ENCODE peak calls at places on chromosomes 12 and 14, in eight cellular contexts. One of them, this sample, is unnamed.

GRCh38 chr14:54447231-54447692 is 6.1 kb upstream of the CNIH1 start:
- DNase-seq in BJ: no peak
- DNase-seq in MM.1S: no peak
- DNase-seq in AG04449: no peak
- DNase-seq in WTC11: no peak
- DNase-seq in activated CD8-positive, alpha-beta T cell treated with anti-CD3 and anti-CD28 coated beads, Interleukin-2, amount 10 ng/mL, durations not matched to agents 7 days and 5 days: no peak
- DNase-seq in bronchial epithelial cell: peak; percentile 92
- DNase-seq in CD4-positive, CD25-positive, alpha-beta regulatory T cell: no peak
- DNase-seq in this sample: no peak

GRCh38 chr12:101066489-101066888 is 143.5 kb downstream of the SLC5A8 start:
- DNase-seq in BJ: no peak
- DNase-seq in WTC11: no peak
- DNase-seq in activated CD8-positive, alpha-beta T cell treated with anti-CD3 and anti-CD28 coated beads, Interleukin-2, amount 10 ng/mL, durations not matched to agents 7 days and 5 days: no peak
- DNase-seq in MM.1S: no peak
- DNase-seq in bronchial epithelial cell: no peak
- DNase-seq in CD4-positive, CD25-positive, alpha-beta regulatory T cell: no peak
- DNase-seq in AG04449: no peak
- DNase-seq in this sample: no peak

GRCh38 chr14:106023411-106023810 is 497.0 kb downstream of the TMEM121 start:
- DNase-seq in activated CD8-positive, alpha-beta T cell treated with anti-CD3 and anti-CD28 coated beads, Interleukin-2, amount 10 ng/mL, durations not matched to agents 7 days and 5 days: no peak
- DNase-seq in BJ: no peak
- DNase-seq in WTC11: no peak
- DNase-seq in MM.1S: no peak
- DNase-seq in AG04449: no peak
- DNase-seq in bronchial epithelial cell: no peak
- DNase-seq in CD4-positive, CD25-positive, alpha-beta regulatory T cell: no peak
- DNase-seq in this sample: no peak

GRCh38 chr14:104927432-104927816 is 2.7 kb downstream of the PLD4 start:
- DNase-seq in WTC11: peak; percentile 14
- DNase-seq in activated CD8-positive, alpha-beta T cell treated with anti-CD3 and anti-CD28 coated beads, Interleukin-2, amount 10 ng/mL, durations not matched to agents 7 days and 5 days: no peak
- DNase-seq in bronchial epithelial cell: no peak
- DNase-seq in AG04449: no peak
- DNase-seq in MM.1S: no peak
- DNase-seq in BJ: no peak
- DNase-seq in CD4-positive, CD25-positive, alpha-beta regulatory T cell: no peak
- DNase-seq in this sample: no peak

GRCh38 chr14:32618991-32619390 is 289.9 kb downstream of the AKAP6 start:
- DNase-seq in WTC11: no peak
- DNase-seq in bronchial epithelial cell: no peak
- DNase-seq in activated CD8-positive, alpha-beta T cell treated with anti-CD3 and anti-CD28 coated beads, Interleukin-2, amount 10 ng/mL, durations not matched to agents 7 days and 5 days: no peak
- DNase-seq in AG04449: no peak
- DNase-seq in CD4-positive, CD25-positive, alpha-beta regulatory T cell: no peak
- DNase-seq in BJ: no peak
- DNase-seq in MM.1S: no peak
- DNase-seq in this sample: no peak

GRCh38 chr14:59787045-59787674 is 83.4 kb downstream of the RTN1 start:
- DNase-seq in AG04449: no peak
- DNase-seq in activated CD8-positive, alpha-beta T cell treated with anti-CD3 and anti-CD28 coated beads, Interleukin-2, amount 10 ng/mL, durations not matched to agents 7 days and 5 days: no peak
- DNase-seq in MM.1S: no peak
- DNase-seq in WTC11: peak; percentile 12
- DNase-seq in bronchial epithelial cell: no peak
- DNase-seq in CD4-positive, CD25-positive, alpha-beta regulatory T cell: no peak
- DNase-seq in BJ: no peak
- DNase-seq in this sample: no peak

GRCh38 chr14:69886843-69887242 is 7.6 kb downstream of the SMOC1 start:
- DNase-seq in MM.1S: no peak
- DNase-seq in bronchial epithelial cell: peak; percentile 67
- DNase-seq in WTC11: no peak
- DNase-seq in BJ: no peak
- DNase-seq in AG04449: no peak
- DNase-seq in activated CD8-positive, alpha-beta T cell treated with anti-CD3 and anti-CD28 coated beads, Interleukin-2, amount 10 ng/mL, durations not matched to agents 7 days and 5 days: no peak
- DNase-seq in CD4-positive, CD25-positive, alpha-beta regulatory T cell: no peak
- DNase-seq in this sample: no peak

GRCh38 chr12:120713861-120714482 is 3.7 kb downstream of the UNC119B start:
- DNase-seq in CD4-positive, CD25-positive, alpha-beta regulatory T cell: peak; percentile 69
- DNase-seq in WTC11: peak; percentile 65
- DNase-seq in MM.1S: peak; percentile 69
- DNase-seq in BJ: no peak
- DNase-seq in AG04449: peak; percentile 21
- DNase-seq in bronchial epithelial cell: peak; percentile 67
- DNase-seq in activated CD8-positive, alpha-beta T cell treated with anti-CD3 and anti-CD28 coated beads, Interleukin-2, amount 10 ng/mL, durations not matched to agents 7 days and 5 days: peak; percentile 88
- DNase-seq in this sample: peak; percentile 50

GRCh38 chr12:94710933-94711332 is 60.6 kb upstream of the TMCC3 start:
- DNase-seq in WTC11: peak; percentile 49
- DNase-seq in activated CD8-positive, alpha-beta T cell treated with anti-CD3 and anti-CD28 coated beads, Interleukin-2, amount 10 ng/mL, durations not matched to agents 7 days and 5 days: peak; percentile 49
- DNase-seq in CD4-positive, CD25-positive, alpha-beta regulatory T cell: no peak
- DNase-seq in AG04449: no peak
- DNase-seq in bronchial epithelial cell: peak; percentile 33
- DNase-seq in MM.1S: peak; percentile 36
- DNase-seq in BJ: no peak
- DNase-seq in this sample: no peak

GRCh38 chr12:123264642-123265041 is 7.0 kb downstream of the CDK2AP1 start:
- DNase-seq in BJ: no peak
- DNase-seq in bronchial epithelial cell: no peak
- DNase-seq in WTC11: peak; percentile 62
- DNase-seq in CD4-positive, CD25-positive, alpha-beta regulatory T cell: no peak
- DNase-seq in AG04449: no peak
- DNase-seq in activated CD8-positive, alpha-beta T cell treated with anti-CD3 and anti-CD28 coated beads, Interleukin-2, amount 10 ng/mL, durations not matched to agents 7 days and 5 days: peak; percentile 34
- DNase-seq in MM.1S: no peak
- DNase-seq in this sample: no peak

This sample was measured in AG09309.